ENCODE peak calls at places on chromosomes 13 and 19, in five cellular contexts. One of them, this sample, is unnamed.

GRCh38 chr13:51222510-51223283 is 499 bp downstream of the FAM124A start:
- DNase-seq in sigmoid colon: no peak
- DNase-seq in GM12878: no peak
- DNase-seq in uterus: no peak
- DNase-seq in A549: peak
- DNase-seq in this sample: no peak

GRCh38 chr19:52941941-52942370 is 18.7 kb upstream of the ZNF888 start:
- DNase-seq in sigmoid colon: peak
- DNase-seq in GM12878: no peak
- DNase-seq in uterus: peak
- DNase-seq in A549: no peak
- DNase-seq in this sample: peak

GRCh38 chr13:105918842-105919741 is 616.4 kb downstream of the EFNB2 start:
- DNase-seq in sigmoid colon: no peak
- DNase-seq in GM12878: no peak
- DNase-seq in uterus: no peak
- DNase-seq in A549: peak
- DNase-seq in this sample: peak

GRCh38 chr13:45209229-45209628 is 8.4 kb upstream of the KCTD4 start:
- DNase-seq in sigmoid colon: no peak
- DNase-seq in GM12878: no peak
- DNase-seq in uterus: no peak
- DNase-seq in A549: peak
- DNase-seq in this sample: no peak

GRCh38 chr19:1446713-1447564 is 3.0 kb upstream of the APC2 start:
- DNase-seq in sigmoid colon: no peak
- DNase-seq in GM12878: no peak
- DNase-seq in uterus: no peak
- DNase-seq in A549: no peak
- DNase-seq in this sample: peak

GRCh38 chr13:39038569-39038898 is 278 bp downstream of the NHLRC3 start:
- DNase-seq in sigmoid colon: no peak
- DNase-seq in GM12878: no peak
- DNase-seq in uterus: peak
- DNase-seq in A549: peak
- DNase-seq in this sample: peak

GRCh38 chr13:100473493-100474044 is 115.0 kb downstream of the GGACT start:
- DNase-seq in sigmoid colon: no peak
- DNase-seq in GM12878: no peak
- DNase-seq in uterus: no peak
- DNase-seq in A549: no peak
- DNase-seq in this sample: no peak

GRCh38 chr13:56932104-56932503 is 208.6 kb upstream of the PRR20A start:
- DNase-seq in sigmoid colon: no peak
- DNase-seq in GM12878: no peak
- DNase-seq in uterus: no peak
- DNase-seq in A549: no peak
- DNase-seq in this sample: no peak

GRCh38 chr13:99360696-99361095 is 53.5 kb upstream of the GPR183 start:
- DNase-seq in sigmoid colon: no peak
- DNase-seq in GM12878: no peak
- DNase-seq in uterus: no peak
- DNase-seq in A549: no peak
- DNase-seq in this sample: no peak

GRCh38 chr13:111541752-111542529 is 221.5 kb downstream of the TEX29 start:
- DNase-seq in sigmoid colon: no peak
- DNase-seq in GM12878: no peak
- DNase-seq in uterus: no peak
- DNase-seq in A549: no peak
- DNase-seq in this sample: no peak

GRCh38 chr13:46726347-46726746 is 70.6 kb downstream of the ESD start:
- DNase-seq in sigmoid colon: no peak
- DNase-seq in GM12878: no peak
- DNase-seq in uterus: no peak
- DNase-seq in A549: no peak
- DNase-seq in this sample: no peak

GRCh38 chr19:29586401-29586800 is 19.7 kb upstream of the POP4 start:
- DNase-seq in sigmoid colon: no peak
- DNase-seq in GM12878: no peak
- DNase-seq in uterus: no peak
- DNase-seq in A549: no peak
- DNase-seq in this sample: peak

GRCh38 chr13:43061496-43062280 is 38.3 kb downstream of the DNAJC15 start:
- DNase-seq in sigmoid colon: no peak
- DNase-seq in GM12878: no peak
- DNase-seq in uterus: no peak
- DNase-seq in A549: no peak
- DNase-seq in this sample: no peak

GRCh38 chr19:10587022-10587838 is at the start of gene AP1M2:
- DNase-seq in sigmoid colon: no peak
- DNase-seq in GM12878: no peak
- DNase-seq in uterus: no peak
- DNase-seq in A549: no peak
- DNase-seq in this sample: peak

GRCh38 chr19:45331411-45331810 is 8.7 kb upstream of the CKM start:
- DNase-seq in sigmoid colon: no peak
- DNase-seq in GM12878: no peak
- DNase-seq in uterus: no peak
- DNase-seq in A549: no peak
- DNase-seq in this sample: no peak

GRCh38 chr13:107866666-107867623 is 348.4 kb downstream of the LIG4 start:
- DNase-seq in sigmoid colon: no peak
- DNase-seq in GM12878: no peak
- DNase-seq in uterus: no peak
- DNase-seq in A549: no peak
- DNase-seq in this sample: peak
- TF ChIP-seq POLR2A in sigmoid colon: no peak
- TF ChIP-seq POLR2A in GM12878: no peak
- TF ChIP-seq POLR2A in uterus: no peak
- TF ChIP-seq POLR2A in A549: no peak
- TF ChIP-seq POLR2A in this sample: no peak

DNA sequence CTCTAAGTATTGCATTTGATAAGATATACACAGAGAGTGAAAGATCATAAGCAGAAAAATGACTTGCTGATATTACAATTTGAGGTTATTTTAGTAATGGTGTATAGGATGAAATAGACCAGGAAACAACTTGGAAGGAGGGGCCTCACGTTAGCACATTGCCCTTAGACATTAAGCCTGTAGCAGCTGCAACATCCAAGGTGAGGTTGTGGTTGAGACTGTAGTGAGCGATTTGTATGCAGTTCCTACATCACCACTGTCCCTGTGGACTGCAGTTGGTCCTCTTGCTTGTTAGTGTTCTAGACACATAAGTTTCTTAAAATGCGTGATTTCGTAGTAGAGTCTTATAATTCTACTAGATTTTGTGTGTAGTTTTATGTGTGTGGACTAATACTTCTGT is 311.3 kb downstream of the ATP8A2 start:
- DNase-seq in sigmoid colon: no peak
- DNase-seq in GM12878: no peak
- DNase-seq in uterus: no peak
- DNase-seq in A549: no peak
- DNase-seq in this sample: no peak
- H3K27ac ChIP-seq in sigmoid colon: no peak
- H3K27ac ChIP-seq in GM12878: no peak
- H3K27ac ChIP-seq in uterus: no peak
- H3K27ac ChIP-seq in A549: no peak
- H3K27ac ChIP-seq in this sample: no peak

GRCh38 chr13:40813662-40814454 is 24.4 kb downstream of the SLC25A15 start:
- DNase-seq in sigmoid colon: no peak
- DNase-seq in GM12878: no peak
- DNase-seq in uterus: no peak
- DNase-seq in A549: peak
- DNase-seq in this sample: no peak
- TF ChIP-seq CTCF in sigmoid colon: no peak
- TF ChIP-seq CTCF in GM12878: peak
- TF ChIP-seq CTCF in uterus: no peak
- TF ChIP-seq CTCF in A549: no peak
- TF ChIP-seq CTCF in this sample: peak

DNA sequence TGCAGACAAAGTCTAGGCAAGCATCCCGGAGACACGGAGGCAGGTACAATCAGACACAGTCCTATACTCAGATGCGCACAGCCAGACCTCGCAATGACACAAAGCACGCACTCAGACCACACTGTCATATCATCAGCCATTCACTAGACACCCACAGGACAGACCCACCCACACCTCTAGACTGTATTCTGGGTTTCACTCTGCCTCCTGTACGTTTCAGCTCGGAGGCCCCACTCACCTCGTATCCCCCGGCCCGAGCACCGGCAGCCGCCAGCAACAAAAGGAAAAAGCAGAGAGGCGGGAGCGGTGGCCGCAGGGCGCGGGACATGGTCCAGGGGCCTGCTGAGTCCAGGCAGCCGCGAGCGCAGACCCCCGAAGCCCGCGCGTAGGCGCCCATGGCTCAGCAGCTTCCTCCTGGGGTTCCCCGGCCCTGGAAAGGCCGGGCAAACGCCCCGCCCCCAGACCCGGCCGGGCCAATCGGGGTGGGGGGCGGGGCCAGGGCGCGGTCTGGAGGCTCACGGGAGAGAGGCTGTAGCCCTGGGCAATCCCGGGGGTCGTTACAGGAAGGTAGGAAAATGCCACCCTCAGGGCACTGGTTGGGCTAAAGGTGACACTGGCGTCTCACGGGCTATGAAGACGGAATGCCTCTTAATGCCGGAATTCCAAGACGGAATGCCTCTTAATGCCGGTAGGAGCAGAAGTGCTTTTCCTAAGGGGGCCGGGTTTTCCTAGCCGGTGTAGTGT is at the start of the genes MAN2B1 and WDR83:
- DNase-seq in sigmoid colon: peak
- DNase-seq in GM12878: no peak
- DNase-seq in uterus: peak
- DNase-seq in A549: peak
- DNase-seq in this sample: peak
- TF ChIP-seq POLR2A in sigmoid colon: peak
- TF ChIP-seq POLR2A in GM12878: peak
- TF ChIP-seq POLR2A in uterus: peak
- TF ChIP-seq POLR2A in A549: no peak
- TF ChIP-seq POLR2A in this sample: peak

GRCh38 chr13:32147193-32147592 is 115.6 kb downstream of the FRY start:
- DNase-seq in sigmoid colon: no peak
- DNase-seq in GM12878: no peak
- DNase-seq in uterus: no peak
- DNase-seq in A549: no peak
- DNase-seq in this sample: no peak
- H3K27ac ChIP-seq in sigmoid colon: peak
- H3K27ac ChIP-seq in GM12878: no peak
- H3K27ac ChIP-seq in uterus: peak
- H3K27ac ChIP-seq in A549: no peak
- H3K27ac ChIP-seq in this sample: no peak

This sample was measured in upper lobe of left lung.